ENCODE peak calls at places on chromosome 1, in five cellular contexts. D is left ventricle myocardium inferior, H is aorta, T is AG04450, C is NT2/D1. F is an unnamed sample. For H3K9me3, the result is how much of the 10 kb centered on the place peaks cover.

GRCh38 chr1:3672231-3672970 is 20.1 kb downstream of the TP73 start:
- DNase-seq in D (peak), H (peak), T (no peak), C (no peak), F (no peak)

GRCh38 chr1:100879422-100879821 is 15.2 kb downstream of the EXTL2 start:
- DNase-seq in D (no peak), H (no peak), T (no peak), C (no peak), F (no peak)

GRCh38 chr1:153818876-153819275 is 43.7 kb downstream of the SLC27A3 start:
- DNase-seq in D (no peak), H (no peak), T (no peak), C (no peak), F (no peak)

GRCh38 chr1:225422033-225422605 is 5.7 kb downstream of the LBR start:
- DNase-seq in D (no peak), H (no peak), T (no peak), C (no peak), F (no peak)

GRCh38 chr1:226588484-226588883 is 39.9 kb downstream of the STUM start:
- DNase-seq in D (no peak), H (no peak), T (no peak), C (no peak), F (no peak)

GRCh38 chr1:205008896-205009295 is 34.1 kb upstream of the CNTN2 start:
- DNase-seq in D (no peak), H (no peak), T (no peak), C (no peak), F (no peak)

GRCh38 chr1:150235436-150235851 is 468 bp downstream of the ANP32E start:
- DNase-seq in D (no peak), H (no peak), T (no peak), C (no peak), F (no peak)

GRCh38 chr1:167186771-167187170 is 33.9 kb upstream of the POU2F1 start:
- DNase-seq in D (no peak), H (no peak), T (no peak), C (no peak), F (no peak)

GRCh38 chr1:61056674-61057439 is 25.5 kb upstream of the NFIA start:
- DNase-seq in D (peak), H (peak), T (no peak), C (no peak), F (no peak)

GRCh38 chr1:35660581-35661473 is 19.5 kb upstream of the PSMB2 start:
- DNase-seq in D (no peak), H (no peak), T (peak), C (peak), F (no peak)

GRCh38 chr1:118184737-118185082 is 318 bp downstream of the SPAG17 start:
- DNase-seq in D (no peak), H (no peak), T (no peak), C (peak), F (no peak)

GRCh38 chr1:228513244-228513900 is 26.2 kb downstream of the RNF187 start:
- DNase-seq in D (no peak), H (no peak), T (no peak), C (no peak), F (no peak)

GRCh38 chr1:183180634-183181056 is 5.4 kb upstream of the LAMC2 start:
- DNase-seq in D (peak), H (peak), T (no peak), C (no peak), F (no peak)

GRCh38 chr1:59229138-59229537 is 67.8 kb upstream of the FGGY start:
- DNase-seq in D (no peak), H (no peak), T (no peak), C (no peak), F (no peak)

GRCh38 chr1:213962508-213962907 is 25.3 kb upstream of the PROX1 start:
- DNase-seq in D (no peak), H (no peak), T (no peak), C (no peak), F (no peak)
- H3K9me3 ChIP-seq in D (under half), H (under half), T (under half), C (under half), F (under half)

GRCh38 chr1:49971088-49971487 is 52.7 kb downstream of the AGBL4 start:
- DNase-seq in D (no peak), H (no peak), T (no peak), C (no peak), F (no peak)
- H3K9me3 ChIP-seq in D (under half), H (under half), T (under half), C (under half), F (under half)

GRCh38 chr1:9557624-9558023 is 18.4 kb downstream of the SLC25A33 start:
- DNase-seq in D (no peak), H (no peak), T (no peak), C (no peak), F (no peak)

GRCh38 chr1:9561429-9561828 is 22.2 kb downstream of the SLC25A33 start:
- DNase-seq in D (no peak), H (no peak), T (peak), C (no peak), F (no peak)

GRCh38 chr1:9559673-9560072 is 20.4 kb downstream of the SLC25A33 start:
- DNase-seq in D (no peak), H (no peak), T (no peak), C (no peak), F (no peak)

GRCh38 chr1:9558271-9558945 is 19.1 kb downstream of the SLC25A33 start:
- DNase-seq in D (no peak), H (no peak), T (no peak), C (no peak), F (no peak)

GRCh38 chr1:9558946-9559545 is 19.8 kb downstream of the SLC25A33 start:
- DNase-seq in D (no peak), H (no peak), T (no peak), C (no peak), F (no peak)
- H3K9me3 ChIP-seq in D (under half), H (under half), T (under half), C (under half), F (under half)

DNA sequence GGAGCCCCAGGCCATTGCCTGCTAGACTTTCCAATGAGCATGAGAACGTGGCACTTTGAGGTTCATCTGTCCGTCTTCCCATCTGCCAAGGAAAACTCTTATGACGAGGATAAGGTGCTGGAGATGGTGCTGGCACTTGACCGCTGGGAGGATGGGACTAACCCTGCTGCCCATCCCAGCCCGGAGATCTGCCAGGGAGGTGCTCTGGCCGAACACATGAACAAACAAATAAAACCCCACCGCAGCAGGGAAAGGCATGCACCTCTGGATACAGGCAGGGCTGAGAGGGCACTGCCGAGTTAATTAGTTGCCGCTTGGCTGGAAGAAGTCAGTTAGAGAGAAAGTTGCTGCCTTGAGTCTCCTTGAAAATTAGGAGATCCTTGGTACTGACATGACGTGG is 308.4 kb downstream of the AJAP1 start:
- DNase-seq in D (no peak), H (no peak), T (no peak), C (no peak), F (no peak)
- H3K9me3 ChIP-seq in D (under half), H (under half), T (half or more), C (under half), F (under half)

DNA sequence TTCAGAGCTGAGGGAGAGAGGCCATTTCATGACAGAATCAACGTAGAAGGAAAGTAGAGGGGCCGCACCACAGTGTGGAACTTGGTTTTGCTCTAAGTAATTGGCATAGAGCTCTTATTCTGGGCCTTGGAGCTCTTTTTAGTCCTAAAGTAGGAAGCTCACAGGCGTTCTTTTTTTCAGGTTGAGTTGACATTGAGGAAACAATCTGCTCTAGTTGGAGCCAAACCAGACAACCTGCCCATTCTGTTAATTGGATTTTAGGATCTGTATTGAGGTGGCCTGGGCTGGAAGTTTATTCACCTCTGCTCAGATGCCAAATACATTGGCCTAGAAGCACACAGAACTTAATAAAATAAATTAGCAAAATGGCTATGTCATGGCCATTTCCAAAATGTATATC is 1093.9 kb downstream of the ADGRL2 start:
- DNase-seq in D (no peak), H (no peak), T (no peak), C (no peak), F (no peak)
- H3K9me3 ChIP-seq in D (under half), H (under half), T (under half), C (under half), F (under half)

DNA sequence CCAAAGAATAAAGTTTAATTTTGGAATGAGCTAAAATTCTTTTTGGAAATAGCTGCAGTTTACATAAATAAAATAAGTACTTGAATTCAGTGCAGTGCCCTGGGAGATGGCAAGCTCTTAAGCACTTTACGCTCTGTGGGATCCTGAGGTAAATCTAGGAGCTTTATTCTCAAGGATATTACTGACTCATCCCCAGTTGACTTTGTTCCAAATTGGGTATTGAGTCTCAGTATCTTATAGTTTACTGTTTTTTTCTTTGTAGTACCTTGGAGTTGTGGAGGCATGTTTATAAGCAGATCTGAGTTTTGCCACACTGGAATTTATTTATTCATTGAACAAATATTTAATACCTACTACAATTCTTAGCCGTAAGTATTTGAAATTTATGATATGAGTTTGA is 27.4 kb upstream of the HRNR start:
- DNase-seq in D (no peak), H (no peak), T (no peak), C (no peak), F (no peak)
- H3K9me3 ChIP-seq in D (under half), H (under half), T (under half), C (under half), F (under half)

GRCh38 chr1:152761609-152762213 is 3.9 kb downstream of the KPRP start:
- DNase-seq in D (no peak), H (no peak), T (no peak), C (no peak), F (no peak)
- H3K9me3 ChIP-seq in D (under half), H (under half), T (under half), C (under half), F (under half)

GRCh38 chr1:248047008-248047407 is 372 bp downstream of the OR2L3 start:
- DNase-seq in D (no peak), H (no peak), T (no peak), C (no peak), F (no peak)
- H3K9me3 ChIP-seq in D (under half), H (under half), T (under half), C (under half), F (under half)

F was measured in T-helper 17 cell.